ENCODE peak calls at places on chromosomes 7 and 10, in ten cellular contexts. Z is amygdala; W is GM23248; D is lung; C is activated CD4-positive, alpha-beta T cell treated with anti-CD3 and anti-CD28 coated beads for 24 hours; K is T follicular helper cell; T is NB4; G is astrocyte of the spinal cord; X is bronchial epithelial cell; U is caudate nucleus. B is an unnamed sample.
A peak's percentile ranks its signal among the peaks of the same experiment; 100 is the strongest.

GRCh38 chr7:28096713-28097112 is 83.9 kb downstream of the JAZF1 start:
- DNase-seq in T (peak; percentile 81), D (peak; percentile 54), W (peak; percentile 84), X (peak; percentile 53), K (peak; percentile 17), C (peak; percentile 40), G (peak; percentile 65), U (no peak), Z (no peak), B (peak; percentile 49)

GRCh38 chr7:20237464-20238267 is 20.5 kb upstream of the MACC1 start:
- DNase-seq in X (no peak), T (no peak), K (no peak), W (no peak), U (no peak), D (no peak), G (no peak), Z (no peak), C (no peak), B (no peak)

GRCh38 chr10:22491480-22491879 is 146.2 kb downstream of the SPAG6 start:
- DNase-seq in D (no peak), W (no peak), U (peak; percentile 61), Z (no peak), X (no peak), C (no peak), T (no peak), K (no peak), G (no peak), B (no peak)

GRCh38 chr10:103284170-103284569 is 7.2 kb downstream of the INA start:
- DNase-seq in U (no peak), W (peak; percentile 50), D (no peak), X (peak; percentile 21), C (no peak), Z (no peak), K (no peak), G (no peak), T (peak; percentile 81), B (no peak)

GRCh38 chr7:33043875-33044718 is 18.5 kb downstream of the NT5C3A start:
- DNase-seq in X (peak; percentile 46), K (no peak), Z (no peak), W (no peak), G (no peak), D (no peak), T (no peak), U (no peak), C (no peak), B (no peak)

GRCh38 chr7:101200862-101201599 is at the start of gene MOGAT3:
- DNase-seq in X (no peak), T (no peak), G (no peak), W (no peak), U (no peak), K (no peak), D (no peak), Z (no peak), C (no peak), B (no peak)

GRCh38 chr10:69994262-69994661 is 58.4 kb upstream of the MACROH2A2 start:
- DNase-seq in D (peak; percentile 54), W (peak; percentile 55), K (no peak), Z (no peak), U (peak; percentile 9), X (peak; percentile 61), G (peak; percentile 18), T (peak; percentile 68), C (no peak), B (no peak)

GRCh38 chr7:66183700-66184099 is 21.4 kb upstream of the TPST1 start:
- DNase-seq in C (no peak), T (no peak), W (peak; percentile 94), Z (no peak), X (peak; percentile 88), G (peak; percentile 59), D (peak; percentile 30), U (no peak), K (no peak), B (no peak)

GRCh38 chr10:89391882-89392756 is at the start of gene IFIT1:
- DNase-seq in K (peak; percentile 50), U (peak; percentile 49), W (peak; percentile 91), G (peak; percentile 94), D (peak; percentile 58), X (peak; percentile 85), T (peak; percentile 89), Z (no peak), C (no peak), B (peak; percentile 44)

GRCh38 chr7:151088856-151089699 is 2.8 kb downstream of the AGAP3 start:
- DNase-seq in C (no peak), Z (no peak), G (peak; percentile 62), W (peak; percentile 89), X (peak; percentile 44), K (no peak), D (peak; percentile 70), U (peak; percentile 43), T (no peak), B (peak; percentile 62)

GRCh38 chr10:70098271-70098670 is 34.4 kb downstream of the AIFM2 start:
- DNase-seq in T (no peak), Z (no peak), X (no peak), C (no peak), U (no peak), D (no peak), K (no peak), G (no peak), W (no peak), B (no peak)

GRCh38 chr7:98956469-98956868 is 78.1 kb downstream of the TRRAP start:
- DNase-seq in K (no peak), C (no peak), Z (no peak), X (no peak), T (no peak), D (no peak), G (no peak), W (no peak), U (no peak), B (no peak)

GRCh38 chr7:102836206-102836938 is 76.4 kb upstream of the LRRC17 start:
- DNase-seq in T (no peak), Z (no peak), K (no peak), X (peak; percentile 88), W (peak; percentile 93), G (peak; percentile 89), C (no peak), D (no peak), U (no peak), B (no peak)

GRCh38 chr7:38938589-38938988 is 29.6 kb upstream of the VPS41 start:
- DNase-seq in Z (no peak), K (no peak), W (no peak), U (no peak), T (no peak), C (no peak), X (no peak), G (no peak), D (no peak), B (no peak)

GRCh38 chr10:30433286-30433778 is 652 bp upstream of the MAP3K8 start:
- DNase-seq in G (peak; percentile 64), W (peak; percentile 88), K (no peak), T (peak; percentile 70), Z (no peak), X (peak; percentile 52), D (peak; percentile 81), U (no peak), C (no peak), B (peak; percentile 80)